ENCODE peak calls at places on chromosome 11, in five cellular contexts. One of them, this sample, is unnamed.

GRCh38 chr11:2420502-2421225 is 20.1 kb downstream of the TSSC4 start:
- DNase-seq in HFFc6: peak
- DNase-seq in iris pigment epithelial cell: peak
- DNase-seq in NCI-H460: peak
- DNase-seq in NCI-H2029: peak
- DNase-seq in this sample: peak

GRCh38 chr11:125621995-125622394 is 3.0 kb upstream of the CHEK1 start:
- DNase-seq in iris pigment epithelial cell: peak
- DNase-seq in NCI-H2029: no peak
- DNase-seq in NCI-H460: peak
- DNase-seq in HFFc6: peak
- DNase-seq in this sample: no peak

GRCh38 chr11:8533332-8533731 is 60.7 kb downstream of the STK33 start:
- DNase-seq in HFFc6: no peak
- DNase-seq in NCI-H460: no peak
- DNase-seq in NCI-H2029: no peak
- DNase-seq in iris pigment epithelial cell: no peak
- DNase-seq in this sample: peak

GRCh38 chr11:114775849-114776621 is 97.7 kb downstream of the NXPE2 start:
- DNase-seq in NCI-H460: no peak
- DNase-seq in NCI-H2029: peak
- DNase-seq in HFFc6: no peak
- DNase-seq in iris pigment epithelial cell: no peak
- DNase-seq in this sample: peak

GRCh38 chr11:72352859-72353551 is 81.3 kb downstream of the CLPB start:
- DNase-seq in HFFc6: peak
- DNase-seq in NCI-H460: no peak
- DNase-seq in NCI-H2029: no peak
- DNase-seq in iris pigment epithelial cell: peak
- DNase-seq in this sample: no peak

GRCh38 chr11:47010192-47010591 is 73.6 kb downstream of the CSTPP1 start:
- DNase-seq in HFFc6: no peak
- DNase-seq in iris pigment epithelial cell: no peak
- DNase-seq in NCI-H460: no peak
- DNase-seq in NCI-H2029: no peak
- DNase-seq in this sample: no peak

GRCh38 chr11:47587733-47588326 is 1.4 kb downstream of the FAM180B start:
- DNase-seq in NCI-H460: no peak
- DNase-seq in HFFc6: no peak
- DNase-seq in NCI-H2029: no peak
- DNase-seq in iris pigment epithelial cell: no peak
- DNase-seq in this sample: no peak

GRCh38 chr11:128757235-128757711 is 63.4 kb downstream of the FLI1 start:
- DNase-seq in iris pigment epithelial cell: peak
- DNase-seq in NCI-H2029: no peak
- DNase-seq in NCI-H460: no peak
- DNase-seq in HFFc6: peak
- DNase-seq in this sample: no peak

GRCh38 chr11:76888989-76889388 is 28.3 kb downstream of the ACER3 start:
- DNase-seq in NCI-H460: no peak
- DNase-seq in iris pigment epithelial cell: peak
- DNase-seq in HFFc6: no peak
- DNase-seq in NCI-H2029: no peak
- DNase-seq in this sample: no peak

GRCh38 chr11:43920598-43921419 is 21.6 kb upstream of the C11orf96 start:
- DNase-seq in iris pigment epithelial cell: peak
- DNase-seq in NCI-H2029: no peak
- DNase-seq in HFFc6: peak
- DNase-seq in NCI-H460: peak
- DNase-seq in this sample: no peak

GRCh38 chr11:32615422-32615821 is 31.8 kb downstream of the EIF3M start:
- DNase-seq in iris pigment epithelial cell: peak
- DNase-seq in NCI-H2029: no peak
- DNase-seq in NCI-H460: no peak
- DNase-seq in HFFc6: no peak
- DNase-seq in this sample: no peak

GRCh38 chr11:119518746-119519382 is 95.9 kb upstream of the THY1 start:
- DNase-seq in iris pigment epithelial cell: peak
- DNase-seq in NCI-H460: peak
- DNase-seq in NCI-H2029: no peak
- DNase-seq in HFFc6: no peak
- DNase-seq in this sample: peak

GRCh38 chr11:117852309-117852708 is 24.1 kb downstream of the FXYD6 start:
- DNase-seq in NCI-H2029: no peak
- DNase-seq in iris pigment epithelial cell: no peak
- DNase-seq in HFFc6: no peak
- DNase-seq in NCI-H460: no peak
- DNase-seq in this sample: no peak

GRCh38 chr11:61912991-61913698 is 4.2 kb downstream of the RAB3IL1 start:
- DNase-seq in HFFc6: no peak
- DNase-seq in NCI-H2029: no peak
- DNase-seq in NCI-H460: no peak
- DNase-seq in iris pigment epithelial cell: no peak
- DNase-seq in this sample: no peak

This sample was measured in NCI-H510A treated with DMSO at 0.1 percent for 48 hours.